ENCODE peak calls at places on chromosomes 16 and 17, in eight cellular contexts. One of them, this sample, is unnamed.
A peak's percentile ranks its signal among the peaks of the same experiment; 100 is the strongest.

GRCh38 chr17:57456622-57457021 is 200.3 kb downstream of the MSI2 start:
- DNase-seq in IMR-90: no peak
- DNase-seq in transverse colon: no peak
- DNase-seq in MM.1S: no peak
- DNase-seq in mucosa of descending colon: no peak
- DNase-seq in adrenal gland: no peak
- DNase-seq in stomach: no peak
- DNase-seq in endodermal cell: no peak
- DNase-seq in this sample: no peak

GRCh38 chr16:56450275-56450889 is 750 bp downstream of the NUDT21 start:
- DNase-seq in IMR-90: peak; percentile 14
- DNase-seq in transverse colon: no peak
- DNase-seq in MM.1S: no peak
- DNase-seq in mucosa of descending colon: no peak
- DNase-seq in adrenal gland: no peak
- DNase-seq in stomach: no peak
- DNase-seq in endodermal cell: peak; percentile 50
- DNase-seq in this sample: no peak

GRCh38 chr16:68707341-68708152 is 29.5 kb upstream of the CDH1 start:
- DNase-seq in IMR-90: no peak
- DNase-seq in transverse colon: peak; percentile 87
- DNase-seq in MM.1S: no peak
- DNase-seq in mucosa of descending colon: peak; percentile 83
- DNase-seq in adrenal gland: peak; percentile 9
- DNase-seq in stomach: peak; percentile 86
- DNase-seq in endodermal cell: peak; percentile 93
- DNase-seq in this sample: no peak

GRCh38 chr16:46832757-46833464 is 1.9 kb upstream of the C16orf87 start:
- DNase-seq in IMR-90: no peak
- DNase-seq in transverse colon: no peak
- DNase-seq in MM.1S: no peak
- DNase-seq in mucosa of descending colon: no peak
- DNase-seq in adrenal gland: peak; percentile 87
- DNase-seq in stomach: no peak
- DNase-seq in endodermal cell: no peak
- DNase-seq in this sample: no peak

GRCh38 chr16:78648517-78648916 is 549.1 kb downstream of the WWOX start:
- DNase-seq in IMR-90: no peak
- DNase-seq in transverse colon: no peak
- DNase-seq in MM.1S: no peak
- DNase-seq in mucosa of descending colon: no peak
- DNase-seq in adrenal gland: peak; percentile 28
- DNase-seq in stomach: peak; percentile 68
- DNase-seq in endodermal cell: no peak
- DNase-seq in this sample: no peak

GRCh38 chr17:37488009-37488604 is 1.6 kb upstream of the DUSP14 start:
- DNase-seq in IMR-90: peak; percentile 99
- DNase-seq in transverse colon: no peak
- DNase-seq in MM.1S: peak; percentile 31
- DNase-seq in mucosa of descending colon: no peak
- DNase-seq in adrenal gland: peak; percentile 62
- DNase-seq in stomach: no peak
- DNase-seq in endodermal cell: peak; percentile 58
- DNase-seq in this sample: no peak

GRCh38 chr16:586047-586644 is 3.7 kb upstream of the RAB40C start:
- DNase-seq in IMR-90: peak; percentile 24
- DNase-seq in transverse colon: no peak
- DNase-seq in MM.1S: no peak
- DNase-seq in mucosa of descending colon: no peak
- DNase-seq in adrenal gland: no peak
- DNase-seq in stomach: no peak
- DNase-seq in endodermal cell: no peak
- DNase-seq in this sample: no peak

GRCh38 chr16:14071576-14072271 is 605 bp downstream of the MRTFB start:
- DNase-seq in IMR-90: no peak
- DNase-seq in transverse colon: no peak
- DNase-seq in MM.1S: no peak
- DNase-seq in mucosa of descending colon: peak; percentile 66
- DNase-seq in adrenal gland: no peak
- DNase-seq in stomach: no peak
- DNase-seq in endodermal cell: peak; percentile 80
- DNase-seq in this sample: no peak

GRCh38 chr16:30473231-30474061 is 904 bp downstream of the ITGAL start:
- DNase-seq in IMR-90: no peak
- DNase-seq in transverse colon: peak; percentile 25
- DNase-seq in MM.1S: no peak
- DNase-seq in mucosa of descending colon: peak; percentile 31
- DNase-seq in adrenal gland: no peak
- DNase-seq in stomach: no peak
- DNase-seq in endodermal cell: no peak
- DNase-seq in this sample: no peak

GRCh38 chr16:63737633-63738032 is 1384.2 kb downstream of the CDH11 start:
- DNase-seq in IMR-90: no peak
- DNase-seq in transverse colon: no peak
- DNase-seq in MM.1S: no peak
- DNase-seq in mucosa of descending colon: no peak
- DNase-seq in adrenal gland: no peak
- DNase-seq in stomach: no peak
- DNase-seq in endodermal cell: no peak
- DNase-seq in this sample: no peak

GRCh38 chr16:2764718-2765117 is 12.3 kb downstream of the SRRM2 start:
- DNase-seq in IMR-90: no peak
- DNase-seq in transverse colon: no peak
- DNase-seq in MM.1S: no peak
- DNase-seq in mucosa of descending colon: peak; percentile 3
- DNase-seq in adrenal gland: no peak
- DNase-seq in stomach: no peak
- DNase-seq in endodermal cell: no peak
- DNase-seq in this sample: no peak
- TF ChIP-seq CTCF in IMR-90: no peak
- TF ChIP-seq CTCF in transverse colon: no peak
- TF ChIP-seq CTCF in MM.1S: no peak
- TF ChIP-seq CTCF in mucosa of descending colon: no peak
- TF ChIP-seq CTCF in adrenal gland: no peak
- TF ChIP-seq CTCF in stomach: no peak
- TF ChIP-seq CTCF in endodermal cell: no peak
- TF ChIP-seq CTCF in this sample: no peak

GRCh38 chr17:79793924-79794304 is 3.0 kb downstream of the CBX8 start:
- DNase-seq in IMR-90: no peak
- DNase-seq in transverse colon: no peak
- DNase-seq in MM.1S: no peak
- DNase-seq in mucosa of descending colon: no peak
- DNase-seq in adrenal gland: no peak
- DNase-seq in stomach: no peak
- DNase-seq in endodermal cell: peak; percentile 94
- DNase-seq in this sample: no peak
- H3K4me1 ChIP-seq in IMR-90: peaks cover 17% of the 10 kb centered on the region
- H3K4me1 ChIP-seq in transverse colon: peaks cover 18% of the 10 kb centered on the region
- H3K4me1 ChIP-seq in MM.1S: peaks cover 9% of the 10 kb centered on the region
- H3K4me1 ChIP-seq in mucosa of descending colon: peaks cover 31% of the 10 kb centered on the region
- H3K4me1 ChIP-seq in adrenal gland: peaks cover 12% of the 10 kb centered on the region
- H3K4me1 ChIP-seq in stomach: peaks cover 53% of the 10 kb centered on the region
- H3K4me1 ChIP-seq in endodermal cell: peaks cover 15% of the 10 kb centered on the region
- H3K4me1 ChIP-seq in this sample: peaks cover 39% of the 10 kb centered on the region

DNA sequence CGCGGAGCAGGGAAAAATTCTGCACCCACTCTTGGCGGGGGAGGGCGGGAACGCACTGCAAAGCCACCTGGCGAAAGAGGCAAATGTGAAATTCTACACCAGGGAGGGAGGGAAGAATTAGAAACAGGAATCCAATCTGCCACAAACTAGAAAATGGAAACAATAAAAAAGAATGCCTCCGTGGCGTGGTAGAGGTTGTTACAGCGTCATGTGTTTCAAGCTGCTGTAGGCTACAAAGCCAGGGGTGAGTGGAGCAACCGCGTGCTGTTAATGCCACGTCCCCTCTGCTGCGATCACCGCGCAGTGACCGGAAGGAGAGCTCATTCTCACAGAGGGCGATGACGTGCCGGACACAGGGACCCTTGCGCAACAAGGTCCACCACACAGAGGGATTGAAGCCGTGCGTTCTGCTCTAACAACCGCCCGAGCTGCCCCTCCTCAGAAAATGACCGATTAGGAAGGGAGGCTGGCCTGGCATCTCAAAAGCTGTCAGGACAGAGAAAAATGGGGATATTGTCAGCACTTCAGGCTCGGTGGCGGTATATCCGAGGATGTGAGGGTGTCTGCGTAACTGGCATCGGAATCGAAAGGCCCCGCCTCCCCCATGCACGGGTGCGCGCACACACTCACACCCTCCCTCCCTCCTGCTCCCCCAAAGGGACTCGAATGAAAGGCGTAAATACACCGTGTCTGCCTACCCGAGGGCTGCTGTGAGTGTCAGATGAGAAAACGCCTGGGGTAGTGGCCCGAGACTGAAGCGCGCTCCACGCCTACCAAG is 70.8 kb upstream of the TNRC6C start:
- DNase-seq in IMR-90: peak; percentile 76
- DNase-seq in transverse colon: peak; percentile 70
- DNase-seq in MM.1S: no peak
- DNase-seq in mucosa of descending colon: peak; percentile 58
- DNase-seq in adrenal gland: peak; percentile 83
- DNase-seq in stomach: peak; percentile 76
- DNase-seq in endodermal cell: no peak
- DNase-seq in this sample: peak; percentile 91
- TF ChIP-seq CTCF in IMR-90: no peak
- TF ChIP-seq CTCF in transverse colon: no peak
- TF ChIP-seq CTCF in MM.1S: no peak
- TF ChIP-seq CTCF in mucosa of descending colon: no peak
- TF ChIP-seq CTCF in adrenal gland: no peak
- TF ChIP-seq CTCF in stomach: no peak
- TF ChIP-seq CTCF in endodermal cell: no peak
- TF ChIP-seq CTCF in this sample: no peak

GRCh38 chr17:44214896-44215295 is 4.6 kb downstream of the UBTF start:
- DNase-seq in IMR-90: no peak
- DNase-seq in transverse colon: no peak
- DNase-seq in MM.1S: no peak
- DNase-seq in mucosa of descending colon: no peak
- DNase-seq in adrenal gland: no peak
- DNase-seq in stomach: no peak
- DNase-seq in endodermal cell: no peak
- DNase-seq in this sample: no peak
- H3K4me1 ChIP-seq in IMR-90: peaks cover 8% of the 10 kb centered on the region
- H3K4me1 ChIP-seq in transverse colon: peaks cover 27% of the 10 kb centered on the region
- H3K4me1 ChIP-seq in MM.1S: peaks cover 33% of the 10 kb centered on the region
- H3K4me1 ChIP-seq in mucosa of descending colon: peaks cover 23% of the 10 kb centered on the region
- H3K4me1 ChIP-seq in adrenal gland: peaks cover 22% of the 10 kb centered on the region
- H3K4me1 ChIP-seq in stomach: peaks cover 38% of the 10 kb centered on the region
- H3K4me1 ChIP-seq in endodermal cell: peaks cover 3% of the 10 kb centered on the region
- H3K4me1 ChIP-seq in this sample: peaks cover 26% of the 10 kb centered on the region

GRCh38 chr17:6800422-6801027 is 24.5 kb downstream of the FBXO39 start:
- DNase-seq in IMR-90: peak; percentile 4
- DNase-seq in transverse colon: no peak
- DNase-seq in MM.1S: no peak
- DNase-seq in mucosa of descending colon: no peak
- DNase-seq in adrenal gland: no peak
- DNase-seq in stomach: no peak
- DNase-seq in endodermal cell: peak; percentile 85
- DNase-seq in this sample: no peak
- TF ChIP-seq CTCF in IMR-90: peak; percentile 56
- TF ChIP-seq CTCF in transverse colon: no peak
- TF ChIP-seq CTCF in MM.1S: no peak
- TF ChIP-seq CTCF in mucosa of descending colon: no peak
- TF ChIP-seq CTCF in adrenal gland: no peak
- TF ChIP-seq CTCF in stomach: no peak
- TF ChIP-seq CTCF in endodermal cell: peak; percentile 77
- TF ChIP-seq CTCF in this sample: no peak

GRCh38 chr17:3689262-3690093 is 6.5 kb downstream of the P2RX5 start:
- DNase-seq in IMR-90: no peak
- DNase-seq in transverse colon: no peak
- DNase-seq in MM.1S: no peak
- DNase-seq in mucosa of descending colon: no peak
- DNase-seq in adrenal gland: peak; percentile 66
- DNase-seq in stomach: no peak
- DNase-seq in endodermal cell: peak; percentile 51
- DNase-seq in this sample: no peak
- H3K4me1 ChIP-seq in IMR-90: no peaks in the 10 kb centered on the region
- H3K4me1 ChIP-seq in transverse colon: no peaks in the 10 kb centered on the region
- H3K4me1 ChIP-seq in MM.1S: peaks cover under 1% of the 10 kb centered on the region
- H3K4me1 ChIP-seq in mucosa of descending colon: no peaks in the 10 kb centered on the region
- H3K4me1 ChIP-seq in adrenal gland: no peaks in the 10 kb centered on the region
- H3K4me1 ChIP-seq in stomach: no peaks in the 10 kb centered on the region
- H3K4me1 ChIP-seq in endodermal cell: no peaks in the 10 kb centered on the region
- H3K4me1 ChIP-seq in this sample: no peaks in the 10 kb centered on the region

This sample was measured in thoracic aorta.